ENCODE peak calls at places on chromosomes 16 and 17, in four cellular contexts. T is psoas muscle, C is body of pancreas, B is PC-9. M is an unnamed sample.
A peak's percentile ranks its signal among the peaks of the same experiment; 100 is the strongest.

GRCh38 chr17:44906010-44906646 is 6.9 kb upstream of the EFTUD2 start:
- DNase-seq in T (no peak), C (no peak), B (peak; percentile 75), M (no peak)

GRCh38 chr17:81241648-81242420 is 2.7 kb downstream of the NDUFAF8 start:
- DNase-seq in T (peak; percentile 84), C (peak; percentile 55), B (no peak), M (no peak)

GRCh38 chr16:14339694-14340093 is 268.6 kb downstream of the MRTFB start:
- DNase-seq in T (no peak), C (no peak), B (no peak), M (no peak)

GRCh38 chr16:30546115-30546514 is 11.5 kb upstream of the ZNF747 start:
- DNase-seq in T (no peak), C (no peak), B (no peak), M (no peak)

GRCh38 chr16:24988137-24988535 is 27.0 kb downstream of the ARHGAP17 start:
- DNase-seq in T (no peak), C (no peak), B (no peak), M (no peak)

GRCh38 chr16:10577305-10578202 is 2.8 kb downstream of the EMP2 start:
- DNase-seq in T (peak; percentile 89), C (no peak), B (no peak), M (peak; percentile 49)

GRCh38 chr17:65228734-65229390 is 91.7 kb downstream of the RGS9 start:
- DNase-seq in T (no peak), C (no peak), B (peak; percentile 67), M (no peak)

GRCh38 chr16:50102046-50102756 is 36.4 kb downstream of the HEATR3 start:
- DNase-seq in T (no peak), C (no peak), B (no peak), M (no peak)

GRCh38 chr16:57284206-57284951 is at the start of gene PLLP:
- DNase-seq in T (peak; percentile 58), C (peak; percentile 71), B (no peak), M (peak; percentile 87)

GRCh38 chr17:61409301-61410099 is 9.9 kb downstream of the TBX2 start:
- DNase-seq in T (peak; percentile 79), C (peak; percentile 51), B (no peak), M (peak; percentile 88)

GRCh38 chr17:41500131-41500911 is 5.1 kb downstream of the KRT13 start:
- DNase-seq in T (no peak), C (no peak), B (peak; percentile 92), M (no peak)

GRCh38 chr16:57147381-57148191 is 38.3 kb downstream of the PSME3IP1 start:
- DNase-seq in T (no peak), C (no peak), B (no peak), M (no peak)

GRCh38 chr17:4934173-4934979 is 2.3 kb downstream of the GP1BA start:
- DNase-seq in T (peak; percentile 69), C (no peak), B (peak; percentile 54), M (peak; percentile 78)

GRCh38 chr17:46046957-46047356 is 47.9 kb downstream of the STH start:
- DNase-seq in T (no peak), C (no peak), B (no peak), M (no peak)

GRCh38 chr16:87464691-87465300 is 28.0 kb downstream of the ZCCHC14 start:
- DNase-seq in T (peak; percentile 77), C (peak; percentile 56), B (peak; percentile 49), M (peak; percentile 83)
- H3K4me1 ChIP-seq in T (peaks cover 67% of the 10 kb centered on the region), C (peaks cover 52% of the 10 kb centered on the region), B (peaks cover 46% of the 10 kb centered on the region), M (peaks cover 47% of the 10 kb centered on the region)

DNA sequence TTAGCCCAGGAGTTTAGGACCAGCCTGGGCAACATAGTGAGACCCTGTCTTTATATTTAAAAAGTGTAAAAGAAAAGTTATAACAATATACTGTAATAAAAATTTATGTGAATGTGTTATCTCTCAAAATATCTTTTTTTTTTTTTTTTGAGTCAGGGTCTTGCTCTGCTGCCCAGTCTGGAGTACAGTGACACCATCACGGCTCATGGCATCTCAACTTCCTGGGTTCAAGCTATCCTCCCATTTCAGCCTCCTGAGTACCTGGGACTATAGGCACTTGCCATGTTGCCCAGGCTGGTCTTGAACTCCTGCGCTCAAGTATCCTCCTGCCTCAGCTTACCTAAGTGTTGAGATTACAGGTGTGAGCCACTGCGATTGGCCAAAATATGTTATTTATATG is 45.5 kb upstream of the SLC25A19 start:
- DNase-seq in T (no peak), C (no peak), B (no peak), M (no peak)
- H3K4me1 ChIP-seq in T (no peaks in the 10 kb centered on the region), C (no peaks in the 10 kb centered on the region), B (no peaks in the 10 kb centered on the region), M (no peaks in the 10 kb centered on the region)

GRCh38 chr17:63598284-63598683 is 2.4 kb upstream of the TACO1 start:
- DNase-seq in T (no peak), C (no peak), B (no peak), M (no peak)
- H3K4me1 ChIP-seq in T (peaks cover 10% of the 10 kb centered on the region), C (peaks cover 19% of the 10 kb centered on the region), B (peaks cover 11% of the 10 kb centered on the region), M (peaks cover 22% of the 10 kb centered on the region)

GRCh38 chr16:75079346-75079926 is 37.1 kb downstream of the LDHD start:
- DNase-seq in T (no peak), C (no peak), B (no peak), M (no peak)
- H3K4me1 ChIP-seq in T (peaks cover 48% of the 10 kb centered on the region), C (no peaks in the 10 kb centered on the region), B (peaks cover 8% of the 10 kb centered on the region), M (peaks cover 13% of the 10 kb centered on the region)

GRCh38 chr17:32488177-32488542 is 1.4 kb downstream of the CDK5R1 start:
- DNase-seq in T (no peak), C (no peak), B (no peak), M (no peak)

GRCh38 chr17:32485261-32485955 is 1.4 kb upstream of the CDK5R1 start:
- DNase-seq in T (no peak), C (no peak), B (no peak), M (no peak)

GRCh38 chr17:32486091-32486700 is 597 bp upstream of the CDK5R1 start:
- DNase-seq in T (peak; percentile 87), C (peak; percentile 74), B (no peak), M (peak; percentile 66)

GRCh38 chr17:32487460-32488176 is 825 bp downstream of the CDK5R1 start:
- DNase-seq in T (no peak), C (no peak), B (no peak), M (no peak)

DNA sequence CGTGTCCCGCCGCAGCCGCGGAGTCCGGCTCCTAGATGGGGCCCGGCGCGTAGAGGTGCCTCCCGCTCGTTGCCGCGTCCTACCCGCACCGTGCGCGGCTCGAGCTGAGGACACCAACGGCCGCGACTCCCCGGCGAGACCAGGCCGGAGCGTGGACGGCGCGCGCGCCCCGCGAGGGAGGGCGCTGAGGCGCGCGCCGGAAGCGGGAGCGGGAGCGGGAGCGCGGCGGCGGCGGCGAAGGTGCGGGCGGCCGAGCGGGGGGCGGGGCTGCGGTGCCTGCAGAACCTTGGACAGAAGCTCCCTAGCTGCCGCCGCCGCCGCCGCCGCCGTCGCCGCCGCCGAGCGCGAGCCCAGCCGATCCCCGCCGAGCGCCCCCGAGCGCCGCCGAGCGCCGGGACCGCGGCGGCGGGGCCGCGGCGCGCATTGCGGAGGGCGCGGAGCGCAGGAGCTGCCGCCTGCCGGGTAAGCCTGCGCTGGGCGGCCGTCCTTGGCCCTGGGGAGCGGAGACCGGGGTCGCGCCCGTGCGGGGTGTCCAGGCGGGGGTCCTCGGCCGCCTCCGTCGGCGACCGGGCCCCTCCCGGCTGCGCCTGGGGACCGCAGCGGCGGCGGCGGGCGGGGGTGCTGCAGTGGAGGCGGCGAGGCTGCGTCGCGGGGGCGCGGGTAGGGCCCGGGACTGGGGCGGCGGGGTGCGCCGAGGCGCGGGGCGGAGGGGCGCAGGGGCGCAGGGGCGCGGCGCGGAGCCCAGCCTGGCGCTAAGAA is at the start of gene CDK5R1:
- DNase-seq in T (peak; percentile 86), C (peak; percentile 75), B (no peak), M (peak; percentile 91)
- H3K4me1 ChIP-seq in T (peaks cover 22% of the 10 kb centered on the region), C (peaks cover 35% of the 10 kb centered on the region), B (peaks cover 8% of the 10 kb centered on the region), M (peaks cover 7% of the 10 kb centered on the region)

M was measured in left lung.